ENCODE peak calls at places on chromosomes 7 and 10, in five cellular contexts. A is heart left ventricle, O is mesenchymal stem cell, B is neural progenitor cell, K is NCI-H2029 treated with DMSO at 0.1 percent for 48 hours. W is an unnamed sample.

GRCh38 chr10:129764011-129764900 is 199.8 kb downstream of the EBF3 start:
- DNase-seq in A (peak), O (no peak), B (no peak), K (no peak), W (peak)

GRCh38 chr10:110802551-110803238 is 69.0 kb upstream of the PDCD4 start:
- DNase-seq in A (peak), O (peak), B (no peak), K (peak), W (peak)

GRCh38 chr7:73358590-73359275 is 30.8 kb downstream of the FKBP6 start:
- DNase-seq in A (no peak), O (no peak), B (no peak), K (no peak), W (no peak)

GRCh38 chr10:114758331-114758730 is 63.2 kb upstream of the FHIP2A start:
- DNase-seq in A (no peak), O (no peak), B (peak), K (no peak), W (no peak)

GRCh38 chr10:113058175-113058961 is 108.3 kb downstream of the TCF7L2 start:
- DNase-seq in A (no peak), O (peak), B (peak), K (peak), W (no peak)

GRCh38 chr10:26361351-26361750 is 76.8 kb upstream of the APBB1IP start:
- DNase-seq in A (no peak), O (no peak), B (no peak), K (no peak), W (no peak)

GRCh38 chr10:122291739-122292138 is 20.6 kb downstream of the BTBD16 start:
- DNase-seq in A (no peak), O (no peak), B (no peak), K (no peak), W (no peak)

GRCh38 chr10:100934084-100934659 is 21.4 kb downstream of the SLF2 start:
- DNase-seq in A (no peak), O (peak), B (no peak), K (no peak), W (no peak)

GRCh38 chr10:29482591-29483421 is 152.0 kb downstream of the SVIL start:
- DNase-seq in A (no peak), O (peak), B (peak), K (no peak), W (no peak)

W was measured in uterus.